ENCODE peak calls at places on chromosomes 3 and 15, in four cellular contexts. K is RWPE2, R is MM.1S, M is RWPE1. D is an unnamed sample.

GRCh38 chr3:187852842-187853727 is 107.8 kb upstream of the BCL6 start:
- DNase-seq in K (no peak), R (no peak), M (peak), D (no peak)

GRCh38 chr15:69784808-69785550 is 312.7 kb downstream of the TLE3 start:
- DNase-seq in K (no peak), R (no peak), M (peak), D (no peak)

GRCh38 chr3:56874269-56874668 is 72.5 kb upstream of the ARHGEF3 start:
- DNase-seq in K (no peak), R (no peak), M (no peak), D (no peak)

GRCh38 chr3:11331101-11331500 is 58.9 kb downstream of the ATG7 start:
- DNase-seq in K (no peak), R (no peak), M (no peak), D (no peak)

GRCh38 chr15:77629070-77630030 is 3.4 kb downstream of the LINGO1 start:
- DNase-seq in K (no peak), R (no peak), M (no peak), D (no peak)

GRCh38 chr3:125440559-125440955 is 65.4 kb upstream of the ZNF148 start:
- DNase-seq in K (no peak), R (no peak), M (no peak), D (no peak)

GRCh38 chr3:69144631-69145244 is 22.3 kb upstream of the LMOD3 start:
- DNase-seq in K (no peak), R (no peak), M (no peak), D (no peak)

GRCh38 chr3:65751123-65751700 is 287.5 kb downstream of the MAGI1 start:
- DNase-seq in K (no peak), R (no peak), M (peak), D (peak)

GRCh38 chr3:129305592-129306091 is 27.0 kb downstream of the HMCES start:
- DNase-seq in K (peak), R (no peak), M (peak), D (peak)

GRCh38 chr15:89019436-89019835 is 68.8 kb upstream of the ABHD2 start:
- DNase-seq in K (no peak), R (peak), M (no peak), D (no peak)

GRCh38 chr3:171028779-171029232 is 2.3 kb upstream of the SLC2A2 start:
- DNase-seq in K (no peak), R (no peak), M (peak), D (no peak)

GRCh38 chr15:41561777-41562145 is 2.7 kb downstream of the TYRO3 start:
- DNase-seq in K (no peak), R (no peak), M (no peak), D (no peak)

GRCh38 chr15:67593561-67593960 is 51.1 kb downstream of the MAP2K5 start:
- DNase-seq in K (no peak), R (no peak), M (no peak), D (no peak)

GRCh38 chr3:114406922-114407321 is 113.1 kb downstream of the TIGIT start:
- DNase-seq in K (no peak), R (no peak), M (no peak), D (no peak)

GRCh38 chr15:75112848-75113492 is 88.7 kb upstream of the C15orf39 start:
- DNase-seq in K (no peak), R (peak), M (no peak), D (peak)

GRCh38 chr3:71876135-71876534 is 91.2 kb upstream of the PROK2 start:
- DNase-seq in K (no peak), R (no peak), M (no peak), D (no peak)

GRCh38 chr15:29126821-29127461 is 142.7 kb downstream of the NSMCE3 start:
- DNase-seq in K (no peak), R (no peak), M (no peak), D (no peak)

GRCh38 chr3:42192334-42193200 is 73.4 kb downstream of the CCK start:
- DNase-seq in K (no peak), R (peak), M (no peak), D (no peak)

GRCh38 chr15:67249830-67250229 is 4.6 kb downstream of the AAGAB start:
- DNase-seq in K (no peak), R (peak), M (no peak), D (no peak)

GRCh38 chr15:74193305-74193718 is 9.3 kb downstream of the STRA6 start:
- DNase-seq in K (peak), R (no peak), M (peak), D (no peak)

GRCh38 chr3:38811822-38812221 is 4.2 kb downstream of the SCN10A start:
- DNase-seq in K (no peak), R (no peak), M (no peak), D (no peak)

GRCh38 chr15:40912478-40912877 is 16.7 kb upstream of the DLL4 start:
- DNase-seq in K (no peak), R (no peak), M (no peak), D (peak)

GRCh38 chr3:71760140-71760539 is 6.5 kb downstream of the GPR27 start:
- DNase-seq in K (no peak), R (no peak), M (no peak), D (no peak)

GRCh38 chr3:46923559-46924350 is 46.2 kb downstream of the PTH1R start:
- DNase-seq in K (peak), R (no peak), M (no peak), D (no peak)

GRCh38 chr3:74613060-74613459 is 1.4 kb downstream of the CNTN3 start:
- DNase-seq in K (no peak), R (no peak), M (no peak), D (no peak)

DNA sequence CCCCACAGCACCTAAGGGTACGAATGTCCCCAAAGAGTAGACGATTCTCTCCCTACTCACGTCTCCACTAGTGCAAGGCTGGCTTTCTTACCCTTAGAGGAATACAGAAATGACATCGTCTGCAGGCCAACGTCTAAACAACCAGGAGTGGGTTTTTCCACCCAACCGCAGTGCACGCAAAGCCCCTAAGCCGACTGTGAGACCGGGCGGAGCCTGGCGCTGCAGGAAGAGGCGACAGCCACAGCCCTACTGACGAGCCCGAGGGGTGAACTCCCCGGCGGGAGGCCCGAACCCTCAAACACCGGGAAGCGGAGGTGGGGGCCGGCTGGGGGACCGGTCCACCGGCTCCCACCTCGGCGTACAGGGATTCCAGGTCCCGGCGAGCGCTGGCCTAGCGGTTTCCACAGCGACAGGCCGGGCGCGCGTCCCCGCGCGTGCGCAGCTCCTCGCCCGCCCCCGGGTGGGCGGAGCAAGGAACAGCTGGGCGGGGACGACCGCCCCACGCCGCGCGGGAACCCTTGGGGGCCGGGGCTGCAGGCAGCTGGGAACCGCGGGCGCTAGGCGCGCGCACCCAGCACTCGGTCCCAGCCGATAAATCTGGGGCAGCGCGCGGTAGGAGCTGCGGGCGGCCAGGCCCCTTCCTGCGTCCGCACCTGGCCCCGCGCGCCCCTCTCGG is at the start of the genes CEP19 and PIGX:
- DNase-seq in K (peak), R (peak), M (peak), D (peak)
- TF ChIP-seq CTCF in K (no peak), R (no peak), M (no peak), D (no peak)

GRCh38 chr3:172717493-172718088 is 6.7 kb upstream of the NCEH1 start:
- DNase-seq in K (no peak), R (peak), M (no peak), D (no peak)
- TF ChIP-seq CTCF in K (peak), R (peak), M (no peak), D (no peak)

DNA sequence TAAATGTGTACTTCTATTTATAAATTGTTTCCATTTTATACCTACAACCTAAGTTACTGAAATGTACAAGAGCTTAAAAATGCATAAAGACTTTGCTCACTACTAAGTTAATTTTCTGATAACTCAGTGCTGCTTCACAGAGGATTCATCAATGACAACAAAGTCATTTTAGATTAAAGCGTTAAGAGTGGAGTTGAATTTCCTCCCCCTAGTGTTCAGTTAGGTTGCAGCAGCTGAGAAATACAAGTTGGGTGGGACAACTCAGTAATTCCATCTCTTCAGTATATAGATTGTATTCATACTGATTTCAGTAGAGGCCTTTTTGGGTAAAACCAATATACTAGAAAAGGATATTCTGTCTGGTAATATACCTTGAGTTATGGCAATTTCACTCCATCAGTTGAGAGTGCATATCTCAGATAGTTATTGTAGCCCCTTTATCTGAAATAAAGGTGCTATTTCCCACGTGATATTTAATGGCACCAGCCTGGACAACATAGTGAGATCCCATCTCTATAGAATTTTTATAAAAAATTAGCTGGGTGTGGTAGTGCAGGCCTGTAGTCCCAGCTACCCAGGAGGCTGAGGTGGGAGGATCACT is 6.9 kb upstream of the RPL35A start:
- DNase-seq in K (no peak), R (peak), M (peak), D (peak)
- TF ChIP-seq CTCF in K (peak), R (peak), M (peak), D (peak)

DNA sequence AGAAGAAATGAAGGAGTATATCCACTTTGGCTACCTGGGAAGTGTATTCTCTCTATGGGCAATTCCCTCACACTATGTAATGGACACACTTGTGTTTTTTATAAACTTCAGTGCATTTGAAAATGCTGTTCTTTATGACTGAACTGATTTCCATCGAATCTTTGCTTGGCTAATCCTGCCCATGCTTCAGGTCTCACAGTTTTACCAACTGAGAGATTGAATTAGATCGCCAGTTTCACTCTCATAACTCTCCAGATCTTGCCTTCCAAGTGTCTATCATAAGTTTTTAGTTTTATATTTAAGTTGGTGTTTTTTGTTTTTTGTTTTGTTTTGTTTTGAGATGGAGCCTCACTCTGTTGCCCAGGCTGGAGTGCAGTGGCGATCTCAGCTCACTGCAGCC is 73.5 kb upstream of the MBNL1 start:
- DNase-seq in K (no peak), R (peak), M (no peak), D (no peak)
- TF ChIP-seq CTCF in K (no peak), R (no peak), M (no peak), D (no peak)

GRCh38 chr3:22922317-22922716 is 280.8 kb upstream of the UBE2E2 start:
- DNase-seq in K (no peak), R (peak), M (peak), D (peak)
- TF ChIP-seq CTCF in K (peak), R (peak), M (peak), D (peak)

GRCh38 chr3:132803889-132804288 is 81.7 kb upstream of the NPHP3 start:
- DNase-seq in K (no peak), R (no peak), M (no peak), D (no peak)
- TF ChIP-seq CTCF in K (no peak), R (no peak), M (no peak), D (no peak)